ENCODE peak calls at places on chromosome 12, in ten cellular contexts. One of them, this sample, is unnamed.

GRCh38 chr12:56119361-56119796 is 1.3 kb downstream of the ZC3H10 start:
- DNase-seq in pons: peak
- DNase-seq in stimulated activated CD4-positive, alpha-beta T cell treated with anti-CD3 and anti-CD28 coated beads, Interleukin-15, amount 100 ng/mL, for 1 hour: no peak
- DNase-seq in fibroblast of lung: peak
- DNase-seq in NCI-H524: peak
- DNase-seq in prostate gland: peak
- DNase-seq in NCI-H526 treated with DMSO at 0.1 percent for 48 hours: peak
- DNase-seq in stimulated activated CD8-positive, alpha-beta memory T cell treated with anti-CD3 and anti-CD28 coated beads, Interleukin-4, amount 100 ng/mL, for 1 hour: no peak
- DNase-seq in activated CD4-positive, alpha-beta T cell treated with anti-CD3 and anti-CD28 coated beads, Interleukin-2, amount 50 U/mL, for 1 hour: peak
- DNase-seq in left ventricle myocardium superior: peak
- DNase-seq in this sample: peak

GRCh38 chr12:114480309-114481199 is 74.6 kb upstream of the TBX5 start:
- DNase-seq in pons: no peak
- DNase-seq in stimulated activated CD4-positive, alpha-beta T cell treated with anti-CD3 and anti-CD28 coated beads, Interleukin-15, amount 100 ng/mL, for 1 hour: no peak
- DNase-seq in fibroblast of lung: peak
- DNase-seq in NCI-H524: no peak
- DNase-seq in prostate gland: no peak
- DNase-seq in NCI-H526 treated with DMSO at 0.1 percent for 48 hours: no peak
- DNase-seq in stimulated activated CD8-positive, alpha-beta memory T cell treated with anti-CD3 and anti-CD28 coated beads, Interleukin-4, amount 100 ng/mL, for 1 hour: no peak
- DNase-seq in activated CD4-positive, alpha-beta T cell treated with anti-CD3 and anti-CD28 coated beads, Interleukin-2, amount 50 U/mL, for 1 hour: no peak
- DNase-seq in left ventricle myocardium superior: no peak
- DNase-seq in this sample: peak

GRCh38 chr12:100737168-100737567 is 57.4 kb upstream of the ANO4 start:
- DNase-seq in pons: no peak
- DNase-seq in stimulated activated CD4-positive, alpha-beta T cell treated with anti-CD3 and anti-CD28 coated beads, Interleukin-15, amount 100 ng/mL, for 1 hour: no peak
- DNase-seq in fibroblast of lung: no peak
- DNase-seq in NCI-H524: no peak
- DNase-seq in prostate gland: no peak
- DNase-seq in NCI-H526 treated with DMSO at 0.1 percent for 48 hours: no peak
- DNase-seq in stimulated activated CD8-positive, alpha-beta memory T cell treated with anti-CD3 and anti-CD28 coated beads, Interleukin-4, amount 100 ng/mL, for 1 hour: no peak
- DNase-seq in activated CD4-positive, alpha-beta T cell treated with anti-CD3 and anti-CD28 coated beads, Interleukin-2, amount 50 U/mL, for 1 hour: no peak
- DNase-seq in left ventricle myocardium superior: no peak
- DNase-seq in this sample: no peak

GRCh38 chr12:117151195-117152031 is 38.9 kb downstream of the FBXO21 start:
- DNase-seq in pons: peak
- DNase-seq in stimulated activated CD4-positive, alpha-beta T cell treated with anti-CD3 and anti-CD28 coated beads, Interleukin-15, amount 100 ng/mL, for 1 hour: no peak
- DNase-seq in fibroblast of lung: peak
- DNase-seq in NCI-H524: peak
- DNase-seq in prostate gland: peak
- DNase-seq in NCI-H526 treated with DMSO at 0.1 percent for 48 hours: no peak
- DNase-seq in stimulated activated CD8-positive, alpha-beta memory T cell treated with anti-CD3 and anti-CD28 coated beads, Interleukin-4, amount 100 ng/mL, for 1 hour: no peak
- DNase-seq in activated CD4-positive, alpha-beta T cell treated with anti-CD3 and anti-CD28 coated beads, Interleukin-2, amount 50 U/mL, for 1 hour: peak
- DNase-seq in left ventricle myocardium superior: peak
- DNase-seq in this sample: peak

GRCh38 chr12:103841690-103842584 is 903 bp upstream of the NT5DC3 start:
- DNase-seq in pons: no peak
- DNase-seq in stimulated activated CD4-positive, alpha-beta T cell treated with anti-CD3 and anti-CD28 coated beads, Interleukin-15, amount 100 ng/mL, for 1 hour: no peak
- DNase-seq in fibroblast of lung: peak
- DNase-seq in NCI-H524: peak
- DNase-seq in prostate gland: no peak
- DNase-seq in NCI-H526 treated with DMSO at 0.1 percent for 48 hours: peak
- DNase-seq in stimulated activated CD8-positive, alpha-beta memory T cell treated with anti-CD3 and anti-CD28 coated beads, Interleukin-4, amount 100 ng/mL, for 1 hour: peak
- DNase-seq in activated CD4-positive, alpha-beta T cell treated with anti-CD3 and anti-CD28 coated beads, Interleukin-2, amount 50 U/mL, for 1 hour: peak
- DNase-seq in left ventricle myocardium superior: peak
- DNase-seq in this sample: peak

GRCh38 chr12:120720234-120720968 is 5.2 kb upstream of the ACADS start:
- DNase-seq in pons: peak
- DNase-seq in stimulated activated CD4-positive, alpha-beta T cell treated with anti-CD3 and anti-CD28 coated beads, Interleukin-15, amount 100 ng/mL, for 1 hour: no peak
- DNase-seq in fibroblast of lung: peak
- DNase-seq in NCI-H524: no peak
- DNase-seq in prostate gland: no peak
- DNase-seq in NCI-H526 treated with DMSO at 0.1 percent for 48 hours: no peak
- DNase-seq in stimulated activated CD8-positive, alpha-beta memory T cell treated with anti-CD3 and anti-CD28 coated beads, Interleukin-4, amount 100 ng/mL, for 1 hour: no peak
- DNase-seq in activated CD4-positive, alpha-beta T cell treated with anti-CD3 and anti-CD28 coated beads, Interleukin-2, amount 50 U/mL, for 1 hour: no peak
- DNase-seq in left ventricle myocardium superior: no peak
- DNase-seq in this sample: peak

GRCh38 chr12:104054681-104055346 is 4.8 kb upstream of the GLT8D2 start:
- DNase-seq in pons: no peak
- DNase-seq in stimulated activated CD4-positive, alpha-beta T cell treated with anti-CD3 and anti-CD28 coated beads, Interleukin-15, amount 100 ng/mL, for 1 hour: no peak
- DNase-seq in fibroblast of lung: no peak
- DNase-seq in NCI-H524: no peak
- DNase-seq in prostate gland: no peak
- DNase-seq in NCI-H526 treated with DMSO at 0.1 percent for 48 hours: no peak
- DNase-seq in stimulated activated CD8-positive, alpha-beta memory T cell treated with anti-CD3 and anti-CD28 coated beads, Interleukin-4, amount 100 ng/mL, for 1 hour: no peak
- DNase-seq in activated CD4-positive, alpha-beta T cell treated with anti-CD3 and anti-CD28 coated beads, Interleukin-2, amount 50 U/mL, for 1 hour: no peak
- DNase-seq in left ventricle myocardium superior: no peak
- DNase-seq in this sample: no peak

GRCh38 chr12:27217590-27217989 is 26.5 kb upstream of the STK38L start:
- DNase-seq in pons: no peak
- DNase-seq in stimulated activated CD4-positive, alpha-beta T cell treated with anti-CD3 and anti-CD28 coated beads, Interleukin-15, amount 100 ng/mL, for 1 hour: no peak
- DNase-seq in fibroblast of lung: no peak
- DNase-seq in NCI-H524: no peak
- DNase-seq in prostate gland: no peak
- DNase-seq in NCI-H526 treated with DMSO at 0.1 percent for 48 hours: no peak
- DNase-seq in stimulated activated CD8-positive, alpha-beta memory T cell treated with anti-CD3 and anti-CD28 coated beads, Interleukin-4, amount 100 ng/mL, for 1 hour: no peak
- DNase-seq in activated CD4-positive, alpha-beta T cell treated with anti-CD3 and anti-CD28 coated beads, Interleukin-2, amount 50 U/mL, for 1 hour: no peak
- DNase-seq in left ventricle myocardium superior: no peak
- DNase-seq in this sample: no peak

GRCh38 chr12:32988982-32989381 is 92.4 kb upstream of the PKP2 start:
- DNase-seq in pons: no peak
- DNase-seq in stimulated activated CD4-positive, alpha-beta T cell treated with anti-CD3 and anti-CD28 coated beads, Interleukin-15, amount 100 ng/mL, for 1 hour: no peak
- DNase-seq in fibroblast of lung: no peak
- DNase-seq in NCI-H524: no peak
- DNase-seq in prostate gland: no peak
- DNase-seq in NCI-H526 treated with DMSO at 0.1 percent for 48 hours: no peak
- DNase-seq in stimulated activated CD8-positive, alpha-beta memory T cell treated with anti-CD3 and anti-CD28 coated beads, Interleukin-4, amount 100 ng/mL, for 1 hour: no peak
- DNase-seq in activated CD4-positive, alpha-beta T cell treated with anti-CD3 and anti-CD28 coated beads, Interleukin-2, amount 50 U/mL, for 1 hour: no peak
- DNase-seq in left ventricle myocardium superior: no peak
- DNase-seq in this sample: no peak

This sample was measured in IMR-90.